ENCODE peak calls at places on chromosomes 13 and 19, in six cellular contexts. F is AG10803, Y is OCI-M1, O is T47D, A is upper lobe of right lung, Z is brain microvascular endothelial cell. E is an unnamed sample.

GRCh38 chr13:102839462-102839861 is 6.4 kb upstream of the ERCC5 start:
- DNase-seq in F (peak; percentile 71), Y (no peak), O (no peak), A (no peak), Z (no peak), E (no peak)

GRCh38 chr19:20472854-20473253 is 92.7 kb downstream of the ZNF737 start:
- DNase-seq in F (no peak), Y (no peak), O (no peak), A (no peak), Z (no peak), E (no peak)

GRCh38 chr13:39483326-39483725 is 119.7 kb downstream of the LHFPL6 start:
- DNase-seq in F (peak; percentile 33), Y (no peak), O (no peak), A (no peak), Z (no peak), E (no peak)

GRCh38 chr19:4709440-4710280 is 14.0 kb downstream of the DPP9 start:
- DNase-seq in F (no peak), Y (no peak), O (no peak), A (no peak), Z (no peak), E (no peak)

GRCh38 chr13:111233080-111233479 is 87.4 kb upstream of the TEX29 start:
- DNase-seq in F (no peak), Y (no peak), O (no peak), A (no peak), Z (no peak), E (no peak)

GRCh38 chr19:38057954-38058690 is 151.1 kb downstream of the SIPA1L3 start:
- DNase-seq in F (no peak), Y (no peak), O (peak; percentile 67), A (peak; percentile 87), Z (no peak), E (no peak)

GRCh38 chr19:49408816-49409440 is 14.3 kb downstream of the PTH2 start:
- DNase-seq in F (no peak), Y (no peak), O (no peak), A (no peak), Z (no peak), E (no peak)

GRCh38 chr13:37868691-37869505 is 674 bp downstream of the TRPC4 start:
- DNase-seq in F (peak; percentile 67), Y (peak; percentile 23), O (no peak), A (no peak), Z (peak; percentile 46), E (no peak)

GRCh38 chr13:64453831-64454230 is 2776.3 kb downstream of the PCDH9 start:
- DNase-seq in F (peak; percentile 4), Y (no peak), O (no peak), A (no peak), Z (no peak), E (no peak)

GRCh38 chr19:19115954-19116353 is 22.3 kb downstream of the TMEM161A start:
- DNase-seq in F (no peak), Y (peak; percentile 53), O (no peak), A (peak; percentile 77), Z (no peak), E (no peak)

GRCh38 chr19:15187026-15188007 is 13.5 kb downstream of the NOTCH3 start:
- DNase-seq in F (no peak), Y (no peak), O (peak; percentile 43), A (no peak), Z (no peak), E (no peak)

GRCh38 chr19:50520822-50521465 is 7.2 kb upstream of the ASPDH start:
- DNase-seq in F (no peak), Y (no peak), O (no peak), A (no peak), Z (no peak), E (no peak)

GRCh38 chr13:60329221-60329983 is 67.6 kb upstream of the TDRD3 start:
- DNase-seq in F (peak; percentile 17), Y (peak; percentile 83), O (no peak), A (peak; percentile 64), Z (peak; percentile 43), E (peak; percentile 6)

GRCh38 chr19:17519967-17520366 is 8.5 kb downstream of the PGLS start:
- DNase-seq in F (no peak), Y (no peak), O (no peak), A (no peak), Z (no peak), E (no peak)

GRCh38 chr13:108816381-108816780 is 187.0 kb downstream of the MYO16 start:
- DNase-seq in F (no peak), Y (peak; percentile 37), O (no peak), A (no peak), Z (no peak), E (no peak)

GRCh38 chr13:94198666-94199065 is 280.8 kb downstream of the DCT start:
- DNase-seq in F (no peak), Y (no peak), O (no peak), A (no peak), Z (peak; percentile 65), E (no peak)

GRCh38 chr19:46404884-46405658 is 8.3 kb downstream of the CCDC8 start:
- DNase-seq in F (no peak), Y (no peak), O (no peak), A (no peak), Z (peak; percentile 37), E (no peak)